ENCODE peak calls at places on chromosome 3, in six cellular contexts. P is stimulated activated CD4-positive, alpha-beta T cell treated with anti-CD3 and anti-CD28 coated beads, Interleukin-2, amount 100 ng/mL, for 48 hours; N is body of pancreas; G is skeletal muscle cell; W is epithelial cell of proximal tubule; U is activated CD4-positive, alpha-beta T cell treated with anti-CD3 and anti-CD28 coated beads, Interleukin-2, amount 10 ng/mL, durations not matched to agents 7 days and 5 days. K is an unnamed sample.

GRCh38 chr3:156388469-156389150 is 166.3 kb downstream of the SSR3 start:
- DNase-seq in P (no peak), W (no peak), U (no peak), G (peak), N (no peak), K (no peak)

GRCh38 chr3:50196253-50196801 is 4.9 kb downstream of the GNAT1 start:
- DNase-seq in W (no peak), N (no peak), G (no peak), P (no peak), U (no peak), K (no peak)

GRCh38 chr3:148903022-148903442 is 37.9 kb downstream of the CPA3 start:
- DNase-seq in P (no peak), N (no peak), G (peak), U (no peak), W (no peak), K (no peak)

GRCh38 chr3:8840556-8840955 is 71.1 kb upstream of the OXTR start:
- DNase-seq in P (no peak), N (no peak), U (no peak), W (no peak), G (no peak), K (no peak)

GRCh38 chr3:113263020-113263419 is 51.7 kb downstream of the BOC start:
- DNase-seq in P (no peak), N (no peak), W (no peak), U (no peak), G (no peak), K (no peak)

GRCh38 chr3:136250862-136251460 is 821 bp downstream of the PCCB start:
- DNase-seq in U (peak), G (no peak), W (peak), N (peak), P (no peak), K (no peak)

GRCh38 chr3:106589306-106589942 is 720.6 kb upstream of the CBLB start:
- DNase-seq in P (no peak), U (no peak), W (no peak), G (peak), N (no peak), K (no peak)

GRCh38 chr3:69137006-69137405 is 14.6 kb upstream of the LMOD3 start:
- DNase-seq in N (no peak), P (no peak), G (no peak), U (no peak), W (no peak), K (no peak)

GRCh38 chr3:29649815-29650547 is 369.1 kb downstream of the RBMS3 start:
- DNase-seq in W (no peak), P (no peak), N (peak), U (no peak), G (no peak), K (no peak)

GRCh38 chr3:116579843-116580242 is 129.7 kb upstream of the TUSC7 start:
- DNase-seq in N (no peak), G (no peak), U (no peak), W (no peak), P (no peak), K (no peak)

GRCh38 chr3:156620260-156620659 is 54.1 kb upstream of the TIPARP start:
- DNase-seq in U (no peak), N (no peak), G (no peak), P (no peak), W (peak), K (no peak)

GRCh38 chr3:160016972-160017371 is 28.3 kb downstream of the IL12A start:
- DNase-seq in W (no peak), P (no peak), G (peak), U (no peak), N (no peak), K (no peak)

GRCh38 chr3:105553851-105554250 is 187.1 kb downstream of the ALCAM start:
- DNase-seq in W (no peak), G (peak), U (no peak), P (no peak), N (no peak), K (no peak)

GRCh38 chr3:30231277-30232141 is 374.9 kb upstream of the TGFBR2 start:
- DNase-seq in U (no peak), N (no peak), G (peak), W (no peak), P (no peak), K (no peak)

K was measured in T-helper 1 cell.